ENCODE peak calls at places on chromosomes 5 and 9, in seven cellular contexts. I, G, M, X, L, K and V are unnamed samples.
A peak's percentile ranks its signal among the peaks of the same experiment; 100 is the strongest.

GRCh38 chr9:38183994-38184568 is 115.1 kb upstream of the SHB start:
- DNase-seq in I (no peak), G (no peak), M (no peak), X (no peak), L (no peak), K (no peak), V (no peak)

GRCh38 chr9:104750185-104750762 is 2.8 kb downstream of the NIPSNAP3A start:
- DNase-seq in I (no peak), G (no peak), M (no peak), X (no peak), L (no peak), K (no peak), V (no peak)

GRCh38 chr9:109314011-109314531 is 6.8 kb downstream of the EPB41L4B start:
- DNase-seq in I (no peak), G (no peak), M (no peak), X (no peak), L (no peak), K (no peak), V (peak; percentile 56)

GRCh38 chr5:173327084-173327947 is 898 bp downstream of the STC2 start:
- DNase-seq in I (no peak), G (no peak), M (no peak), X (no peak), L (peak; percentile 45), K (no peak), V (no peak)

GRCh38 chr5:112492291-112492690 is 73.2 kb upstream of the EPB41L4A start:
- DNase-seq in I (peak; percentile 25), G (peak; percentile 57), M (peak; percentile 78), X (no peak), L (peak; percentile 68), K (no peak), V (peak; percentile 45)

GRCh38 chr9:114028646-114029045 is 49.5 kb downstream of the AMBP start:
- DNase-seq in I (no peak), G (no peak), M (peak; percentile 17), X (peak; percentile 58), L (no peak), K (peak; percentile 45), V (peak; percentile 26)

GRCh38 chr5:38447786-38448185 is 108.7 kb downstream of the LIFR start:
- DNase-seq in I (no peak), G (no peak), M (no peak), X (no peak), L (no peak), K (no peak), V (no peak)

GRCh38 chr5:55421074-55421529 is 113.3 kb downstream of the MTREX start:
- DNase-seq in I (no peak), G (no peak), M (no peak), X (no peak), L (no peak), K (no peak), V (no peak)

GRCh38 chr9:105881654-105882349 is 187.5 kb downstream of the TMEM38B start:
- DNase-seq in I (peak; percentile 40), G (peak; percentile 51), M (peak; percentile 75), X (no peak), L (peak; percentile 47), K (no peak), V (peak; percentile 60)

GRCh38 chr5:180172447-180173197 is 36.4 kb downstream of the RASGEF1C start:
- DNase-seq in I (peak; percentile 28), G (no peak), M (no peak), X (no peak), L (no peak), K (no peak), V (no peak)

GRCh38 chr5:45279109-45279508 is 417.1 kb downstream of the HCN1 start:
- DNase-seq in I (no peak), G (peak; percentile 62), M (no peak), X (no peak), L (no peak), K (no peak), V (no peak)

GRCh38 chr9:130893250-130894101 is 3.1 kb downstream of the QRFP start:
- DNase-seq in I (peak; percentile 51), G (no peak), M (peak; percentile 29), X (no peak), L (peak; percentile 35), K (no peak), V (peak; percentile 44)

GRCh38 chr5:92332039-92332438 is 948.9 kb upstream of the ARRDC3 start:
- DNase-seq in I (no peak), G (no peak), M (no peak), X (no peak), L (no peak), K (no peak), V (no peak)

GRCh38 chr9:115814081-115814480 is 339.5 kb upstream of the PAPPA start:
- DNase-seq in I (no peak), G (no peak), M (no peak), X (no peak), L (no peak), K (no peak), V (no peak)

GRCh38 chr5:117252566-117252965 is 677.9 kb upstream of the SEMA6A start:
- DNase-seq in I (no peak), G (no peak), M (no peak), X (no peak), L (no peak), K (no peak), V (no peak)

GRCh38 chr5:137630216-137630971 is 105.5 kb downstream of the KLHL3 start:
- DNase-seq in I (no peak), G (no peak), M (no peak), X (no peak), L (no peak), K (no peak), V (peak; percentile 16)

GRCh38 chr9:72465602-72466001 is 55.8 kb upstream of the TMC1 start:
- DNase-seq in I (no peak), G (no peak), M (no peak), X (no peak), L (no peak), K (no peak), V (no peak)

GRCh38 chr5:58545912-58546311 is 37.0 kb upstream of the RAB3C start:
- DNase-seq in I (no peak), G (no peak), M (no peak), X (no peak), L (peak; percentile 10), K (no peak), V (no peak)

GRCh38 chr5:177405805-177406204 is 3.6 kb downstream of the F12 start:
- DNase-seq in I (no peak), G (no peak), M (no peak), X (no peak), L (no peak), K (no peak), V (no peak)

GRCh38 chr5:32018476-32019436 is 155.4 kb downstream of the GOLPH3 start:
- DNase-seq in I (no peak), G (no peak), M (no peak), X (no peak), L (no peak), K (no peak), V (no peak)

GRCh38 chr5:32020271-32020670 is 153.8 kb downstream of the GOLPH3 start:
- DNase-seq in I (no peak), G (no peak), M (no peak), X (no peak), L (no peak), K (no peak), V (no peak)

GRCh38 chr5:32014345-32014744 is 159.8 kb downstream of the GOLPH3 start:
- DNase-seq in I (no peak), G (no peak), M (no peak), X (no peak), L (no peak), K (no peak), V (no peak)

GRCh38 chr5:32020971-32021370 is 153.1 kb downstream of the GOLPH3 start:
- DNase-seq in I (no peak), G (no peak), M (no peak), X (no peak), L (no peak), K (no peak), V (no peak)

GRCh38 chr5:32017638-32018429 is 156.3 kb downstream of the GOLPH3 start:
- DNase-seq in I (peak; percentile 39), G (no peak), M (no peak), X (no peak), L (no peak), K (no peak), V (no peak)
- H3K27ac ChIP-seq in I (peak overlapping the region; percentile 67), G (no peak overlapping the region), M (no peak overlapping the region), X (no peak overlapping the region), L (peak overlapping the region; percentile 34), K (peak overlapping the region; percentile 55), V (peak overlapping the region; percentile 52)

GRCh38 chr5:73901045-73901444 is 275.0 kb downstream of the ARHGEF28 start:
- DNase-seq in I (peak; percentile 53), G (peak; percentile 44), M (no peak), X (no peak), L (peak; percentile 79), K (no peak), V (no peak)

GRCh38 chr5:73900566-73900965 is 274.6 kb downstream of the ARHGEF28 start:
- DNase-seq in I (no peak), G (no peak), M (no peak), X (no peak), L (no peak), K (no peak), V (no peak)

GRCh38 chr5:73903169-73903568 is 277.2 kb downstream of the ARHGEF28 start:
- DNase-seq in I (no peak), G (no peak), M (no peak), X (no peak), L (no peak), K (no peak), V (no peak)

GRCh38 chr5:73901455-73901854 is 275.5 kb downstream of the ARHGEF28 start:
- DNase-seq in I (no peak), G (no peak), M (no peak), X (no peak), L (peak; percentile 31), K (no peak), V (no peak)

GRCh38 chr5:73902327-73903051 is 276.5 kb downstream of the ARHGEF28 start:
- DNase-seq in I (peak; percentile 14), G (peak; percentile 63), M (no peak), X (no peak), L (peak; percentile 41), K (no peak), V (no peak)
- H3K27ac ChIP-seq in I (no peak overlapping the region), G (no peak overlapping the region), M (no peak overlapping the region), X (no peak overlapping the region), L (peak overlapping the region; percentile 81), K (no peak overlapping the region), V (no peak overlapping the region)

DNA sequence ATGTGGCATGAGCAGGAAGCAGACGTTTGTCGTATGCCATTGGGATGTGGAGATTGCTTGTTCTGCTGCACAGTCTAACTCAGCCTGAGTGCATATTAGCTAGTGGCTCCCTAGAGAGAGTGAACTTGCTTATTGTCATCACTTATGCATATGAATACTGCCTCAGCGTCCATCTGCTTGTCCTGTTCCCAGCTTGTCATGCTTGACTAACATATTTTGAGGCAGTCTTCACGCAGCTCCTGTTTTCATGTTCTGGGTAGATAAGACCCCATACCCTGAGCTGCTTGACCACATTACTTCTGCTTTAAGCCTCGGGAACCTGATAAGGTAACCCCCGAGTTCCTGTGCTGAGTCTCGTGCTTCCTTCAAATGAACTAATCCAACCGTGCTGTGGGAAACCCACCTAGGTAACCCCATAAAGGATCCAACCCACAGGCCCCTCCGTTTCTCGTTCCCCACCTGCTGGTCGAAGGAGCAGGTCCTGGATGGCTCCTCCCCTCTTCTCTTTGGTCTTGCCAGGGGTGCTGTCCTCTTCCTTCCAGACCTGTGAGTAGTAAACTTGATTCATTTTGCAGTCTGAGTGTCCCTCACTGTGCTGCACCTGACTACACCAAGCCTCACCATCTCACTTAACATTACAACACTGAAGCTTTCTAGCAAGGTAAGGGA is 25.0 kb downstream of the ANKRD33B start:
- DNase-seq in I (no peak), G (no peak), M (no peak), X (no peak), L (no peak), K (no peak), V (no peak)
- H3K27ac ChIP-seq in I (no peak overlapping the region), G (no peak overlapping the region), M (no peak overlapping the region), X (no peak overlapping the region), L (peak overlapping the region; percentile 7), K (no peak overlapping the region), V (no peak overlapping the region)

GRCh38 chr5:142945845-142946244 is 175.7 kb downstream of the ARHGAP26 start:
- DNase-seq in I (no peak), G (no peak), M (no peak), X (no peak), L (no peak), K (no peak), V (no peak)
- H3K27ac ChIP-seq in I (no peak overlapping the region), G (no peak overlapping the region), M (no peak overlapping the region), X (no peak overlapping the region), L (no peak overlapping the region), K (no peak overlapping the region), V (no peak overlapping the region)